ENCODE peak calls at places on chromosomes 16 and 17, in nine cellular contexts. W, D, M, E, Z, V, L, Y and T are unnamed samples.

GRCh38 chr17:76449126-76449525 is 3.8 kb downstream of the UBE2O start:
- DNase-seq in W (no peak), D (no peak), M (no peak), E (no peak), Z (no peak), V (no peak), L (no peak), Y (no peak), T (peak; percentile 18)

GRCh38 chr16:8874388-8874787 is 5.6 kb upstream of the CARHSP1 start:
- DNase-seq in W (no peak), D (no peak), M (no peak), E (no peak), Z (no peak), V (no peak), L (no peak), Y (no peak), T (peak; percentile 34)

GRCh38 chr16:8894736-8895334 is 12.7 kb downstream of the LITAFD start:
- DNase-seq in W (no peak), D (no peak), M (no peak), E (no peak), Z (no peak), V (no peak), L (no peak), Y (no peak), T (no peak)

GRCh38 chr17:49932131-49932723 is 36.8 kb upstream of the DLX4 start:
- DNase-seq in W (no peak), D (no peak), M (no peak), E (no peak), Z (no peak), V (no peak), L (no peak), Y (no peak), T (no peak)

GRCh38 chr17:48767263-48767774 is 38.8 kb upstream of the HOXB13 start:
- DNase-seq in W (no peak), D (no peak), M (no peak), E (no peak), Z (no peak), V (no peak), L (no peak), Y (no peak), T (no peak)

GRCh38 chr16:66030036-66030435 is 336.5 kb upstream of the CDH5 start:
- DNase-seq in W (peak; percentile 71), D (no peak), M (no peak), E (peak; percentile 38), Z (no peak), V (no peak), L (peak; percentile 30), Y (no peak), T (peak; percentile 83)

GRCh38 chr16:745739-746138 is 4.9 kb upstream of the CIAO3 start:
- DNase-seq in W (no peak), D (peak; percentile 57), M (no peak), E (no peak), Z (no peak), V (no peak), L (no peak), Y (no peak), T (no peak)

GRCh38 chr16:73058221-73058615 is 10.3 kb upstream of the ZFHX3 start:
- DNase-seq in W (no peak), D (peak; percentile 72), M (peak; percentile 61), E (no peak), Z (peak; percentile 58), V (no peak), L (peak; percentile 45), Y (peak; percentile 56), T (no peak)

GRCh38 chr16:49466881-49467280 is 93.3 kb downstream of the C16orf78 start:
- DNase-seq in W (no peak), D (no peak), M (no peak), E (no peak), Z (no peak), V (no peak), L (no peak), Y (no peak), T (no peak)

GRCh38 chr17:63949576-63950250 is 17.6 kb upstream of the CD79B start:
- DNase-seq in W (no peak), D (no peak), M (no peak), E (no peak), Z (no peak), V (no peak), L (no peak), Y (no peak), T (no peak)

GRCh38 chr17:56595831-56596740 is 2.6 kb downstream of the NOG start:
- DNase-seq in W (no peak), D (no peak), M (no peak), E (no peak), Z (no peak), V (no peak), L (no peak), Y (peak; percentile 13), T (no peak)

DNA sequence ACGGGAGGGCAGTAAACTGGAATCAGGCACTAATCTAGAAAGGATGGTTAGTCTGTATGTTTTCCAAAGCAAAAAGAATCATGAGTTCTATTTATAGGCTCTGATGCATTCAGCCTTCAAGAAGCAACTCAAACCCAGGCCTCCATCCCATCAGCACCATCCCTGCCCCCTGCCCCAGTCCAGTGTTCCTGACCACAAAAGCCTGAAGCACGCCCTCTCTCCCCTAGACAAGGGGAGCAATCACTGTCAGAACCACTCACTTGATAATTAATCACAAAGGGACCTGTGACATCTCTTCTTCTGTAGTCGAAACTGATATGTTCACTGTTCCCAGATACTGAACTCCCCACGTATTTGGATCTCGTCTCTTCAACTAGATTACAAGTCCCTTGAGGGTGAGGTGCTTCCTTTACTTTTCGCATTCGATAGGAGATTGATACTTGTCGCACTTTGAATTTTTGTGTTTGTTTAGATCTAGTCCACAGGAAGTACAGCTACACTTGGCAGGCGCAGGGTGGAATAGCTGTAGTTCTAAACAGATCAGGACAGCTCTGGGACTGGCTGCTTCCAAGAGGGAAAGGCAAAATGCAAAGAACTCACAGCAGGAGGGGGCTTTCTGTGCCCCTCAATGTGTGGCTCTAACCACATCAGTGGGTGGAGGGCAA is 36.4 kb upstream of the CCDC182 start:
- DNase-seq in W (no peak), D (no peak), M (no peak), E (no peak), Z (no peak), V (no peak), L (peak; percentile 3), Y (no peak), T (no peak)
- H3K4me3 ChIP-seq in W (no peak overlapping the region), D (no peak overlapping the region), M (no peak overlapping the region), E (no peak overlapping the region), Z (no peak overlapping the region), V (no peak overlapping the region), L (no peak overlapping the region), Y (no peak overlapping the region), T (no peak overlapping the region)

GRCh38 chr16:71226229-71227141 is 4.0 kb downstream of the HYDIN start:
- DNase-seq in W (no peak), D (no peak), M (no peak), E (no peak), Z (no peak), V (no peak), L (no peak), Y (no peak), T (no peak)

GRCh38 chr16:71225145-71225544 is 5.4 kb downstream of the HYDIN start:
- DNase-seq in W (no peak), D (no peak), M (no peak), E (no peak), Z (no peak), V (no peak), L (no peak), Y (no peak), T (no peak)

GRCh38 chr16:71230122-71230845 is at the start of gene HYDIN:
- DNase-seq in W (peak; percentile 29), D (no peak), M (no peak), E (peak; percentile 76), Z (peak; percentile 41), V (no peak), L (peak; percentile 44), Y (peak; percentile 82), T (peak; percentile 28)

DNA sequence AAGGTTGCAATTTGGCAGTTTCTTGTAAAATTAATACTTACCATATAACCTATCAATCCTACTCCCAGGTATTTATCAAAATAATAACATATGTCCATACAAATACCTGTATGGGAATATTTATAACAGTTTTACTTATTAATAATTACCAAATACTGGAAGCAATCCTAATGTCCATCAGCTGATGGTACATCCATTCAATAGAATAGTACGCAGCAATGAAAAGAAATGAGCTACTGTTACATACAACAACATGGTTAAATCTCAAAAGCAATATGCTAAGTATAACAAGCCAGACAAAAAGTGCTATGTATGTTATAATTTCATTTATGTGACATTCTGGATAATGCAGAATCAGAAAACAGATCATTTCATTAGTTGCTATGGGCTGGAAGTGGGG is 1.2 kb downstream of the HYDIN start:
- DNase-seq in W (no peak), D (no peak), M (no peak), E (no peak), Z (no peak), V (no peak), L (no peak), Y (no peak), T (no peak)
- TF ChIP-seq CTCF in W (no peak), D (no peak), M (no peak), E (no peak), Z (no peak), V (no peak), L (no peak), Y (no peak), T (no peak)

DNA sequence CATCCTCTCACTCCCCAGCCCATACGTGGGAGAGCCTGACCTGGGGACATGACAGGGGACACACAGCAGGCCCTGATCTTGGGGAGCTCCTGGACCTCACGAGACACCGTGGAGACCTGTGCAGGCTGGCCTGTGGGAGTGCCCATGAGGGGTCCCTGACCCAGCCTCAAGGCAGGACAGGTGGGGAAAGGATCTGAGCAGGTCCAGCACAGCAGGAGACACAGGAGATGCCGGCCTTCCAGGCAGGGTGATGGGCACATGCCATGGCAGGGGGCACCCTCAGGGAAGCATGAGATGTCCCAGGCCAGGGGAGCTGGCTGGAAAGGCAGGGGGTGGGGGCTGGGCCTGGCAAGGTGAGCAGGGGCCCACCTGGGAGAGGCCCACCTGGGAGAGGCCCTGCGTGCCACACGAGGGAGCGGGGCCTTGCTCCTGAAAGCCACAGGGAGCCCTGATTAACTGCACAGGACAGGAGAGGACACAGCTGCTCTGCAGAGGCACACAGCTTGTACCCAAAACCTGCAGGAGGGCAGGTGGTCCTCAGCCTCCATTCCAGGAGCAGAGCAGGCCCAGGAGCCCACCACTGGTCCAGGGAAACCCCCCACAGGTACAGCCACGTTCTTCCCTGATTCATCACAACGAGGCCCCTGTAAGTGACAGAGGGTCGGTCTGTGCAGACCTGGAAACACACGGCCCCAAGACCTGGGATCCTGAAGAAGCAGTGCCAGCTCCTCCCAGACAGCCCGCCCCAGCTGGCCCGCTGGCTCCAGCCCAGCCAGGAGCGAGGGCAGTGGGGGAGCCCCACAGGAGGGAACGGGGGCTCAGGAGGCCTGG is 26.6 kb upstream of the KRT17 start:
- DNase-seq in W (no peak), D (no peak), M (no peak), E (no peak), Z (no peak), V (no peak), L (no peak), Y (no peak), T (no peak)
- H3K4me3 ChIP-seq in W (no peak overlapping the region), D (no peak overlapping the region), M (no peak overlapping the region), E (no peak overlapping the region), Z (no peak overlapping the region), V (no peak overlapping the region), L (no peak overlapping the region), Y (no peak overlapping the region), T (no peak overlapping the region)

DNA sequence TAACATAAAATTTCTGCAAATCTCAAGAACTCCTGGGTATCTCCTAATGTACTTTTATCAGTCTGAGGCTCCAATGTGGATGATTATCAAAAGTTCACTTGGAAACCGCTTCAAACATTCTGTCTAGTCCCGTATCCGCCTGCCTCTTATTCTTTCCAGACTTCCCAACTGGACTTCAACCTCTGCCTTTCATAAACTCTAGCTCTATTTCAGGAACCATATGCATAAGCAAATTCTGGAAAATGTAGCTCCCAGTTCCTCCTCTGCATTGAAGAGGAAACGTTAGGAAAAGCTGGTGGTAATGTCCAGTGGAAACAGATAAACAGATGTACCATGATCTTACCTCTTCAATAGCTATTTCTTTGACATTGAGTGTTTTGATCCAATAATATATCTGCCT is 285.0 kb downstream of the KCNJ2 start:
- DNase-seq in W (no peak), D (no peak), M (no peak), E (no peak), Z (no peak), V (no peak), L (no peak), Y (no peak), T (no peak)
- TF ChIP-seq CTCF in W (no peak), D (no peak), M (no peak), E (no peak), Z (no peak), V (no peak), L (no peak), Y (no peak), T (no peak)